ENCODE peak calls at places on chromosome 14, in five cellular contexts. N, I, U, P and T are unnamed samples.

GRCh38 chr14:88256997-88257755 is 65.9 kb downstream of the KCNK10 start:
- DNase-seq in N (no peak), I (no peak), U (no peak), P (peak; percentile 55), T (no peak)

GRCh38 chr14:42143114-42143513 is 536.4 kb downstream of the LRFN5 start:
- DNase-seq in N (no peak), I (no peak), U (no peak), P (no peak), T (no peak)

GRCh38 chr14:64855732-64856527 is 23.8 kb downstream of the SPTB start:
- DNase-seq in N (no peak), I (no peak), U (no peak), P (no peak), T (no peak)

GRCh38 chr14:32711103-32711680 is 227.5 kb upstream of the NPAS3 start:
- DNase-seq in N (peak; percentile 32), I (no peak), U (no peak), P (peak; percentile 21), T (peak; percentile 1)

GRCh38 chr14:61503167-61503801 is 181.9 kb downstream of the PRKCH start:
- DNase-seq in N (no peak), I (no peak), U (no peak), P (peak; percentile 40), T (peak; percentile 17)

GRCh38 chr14:20671597-20672283 is 12.6 kb upstream of the RNASE4 start:
- DNase-seq in N (no peak), I (no peak), U (no peak), P (no peak), T (no peak)

GRCh38 chr14:96567289-96567899 is 65.2 kb downstream of the PAPOLA start:
- DNase-seq in N (peak; percentile 13), I (no peak), U (no peak), P (peak; percentile 32), T (no peak)

GRCh38 chr14:55071051-55071450 is 19.6 kb downstream of the MAPK1IP1L start:
- DNase-seq in N (no peak), I (no peak), U (no peak), P (no peak), T (no peak)

GRCh38 chr14:100755649-100756048 is 29.0 kb downstream of the DLK1 start:
- DNase-seq in N (no peak), I (no peak), U (no peak), P (no peak), T (no peak)

GRCh38 chr14:38207830-38208815 is at the start of gene SSTR1:
- DNase-seq in N (peak; percentile 23), I (no peak), U (peak; percentile 38), P (no peak), T (no peak)

GRCh38 chr14:75654127-75654732 is 6.4 kb downstream of the ERG28 start:
- DNase-seq in N (peak; percentile 82), I (no peak), U (peak; percentile 86), P (peak; percentile 42), T (peak; percentile 44)

GRCh38 chr14:64706552-64707193 is 2.4 kb downstream of the PLEKHG3 start:
- DNase-seq in N (no peak), I (no peak), U (peak; percentile 67), P (no peak), T (no peak)